ENCODE peak calls at places on chromosomes 6 and 20, in six cellular contexts. One of them, this sample, is unnamed. For H3K4me1, the result is how much of the 10 kb centered on the place peaks cover.

GRCh38 chr6:43980004-43980795 is 147.1 kb downstream of the MRPL14 start:
- DNase-seq in neuronal stem cell: no peak
- DNase-seq in left lung: no peak
- DNase-seq in naive thymus-derived CD4-positive, alpha-beta T cell: no peak
- DNase-seq in uterus: no peak
- DNase-seq in IMR-90: no peak
- DNase-seq in this sample: no peak

GRCh38 chr20:39429716-39430115 is 467.6 kb downstream of the DHX35 start:
- DNase-seq in naive thymus-derived CD4-positive, alpha-beta T cell: no peak
- DNase-seq in uterus: no peak
- DNase-seq in IMR-90: no peak
- DNase-seq in neuronal stem cell: no peak
- DNase-seq in left lung: no peak
- DNase-seq in this sample: no peak

GRCh38 chr6:32152414-32153251 is 894 bp upstream of the PRRT1 start:
- DNase-seq in uterus: peak
- DNase-seq in IMR-90: peak
- DNase-seq in naive thymus-derived CD4-positive, alpha-beta T cell: no peak
- DNase-seq in neuronal stem cell: no peak
- DNase-seq in left lung: no peak
- DNase-seq in this sample: no peak

GRCh38 chr6:17714879-17715860 is 8.4 kb upstream of the NUP153 start:
- DNase-seq in uterus: peak
- DNase-seq in left lung: no peak
- DNase-seq in naive thymus-derived CD4-positive, alpha-beta T cell: no peak
- DNase-seq in neuronal stem cell: no peak
- DNase-seq in IMR-90: peak
- DNase-seq in this sample: no peak

GRCh38 chr20:9807176-9807575 is 31.7 kb downstream of the PAK5 start:
- DNase-seq in uterus: no peak
- DNase-seq in neuronal stem cell: no peak
- DNase-seq in IMR-90: no peak
- DNase-seq in naive thymus-derived CD4-positive, alpha-beta T cell: no peak
- DNase-seq in left lung: no peak
- DNase-seq in this sample: no peak

GRCh38 chr6:149366237-149366921 is 33.7 kb upstream of the SUMO4 start:
- DNase-seq in neuronal stem cell: no peak
- DNase-seq in IMR-90: no peak
- DNase-seq in uterus: no peak
- DNase-seq in naive thymus-derived CD4-positive, alpha-beta T cell: peak
- DNase-seq in left lung: no peak
- DNase-seq in this sample: no peak

GRCh38 chr20:16107172-16107870 is 465.9 kb downstream of the KIF16B start:
- DNase-seq in left lung: no peak
- DNase-seq in neuronal stem cell: no peak
- DNase-seq in uterus: no peak
- DNase-seq in IMR-90: no peak
- DNase-seq in naive thymus-derived CD4-positive, alpha-beta T cell: no peak
- DNase-seq in this sample: no peak

GRCh38 chr6:9250852-9251251 is 815.5 kb upstream of the SLC35B3 start:
- DNase-seq in uterus: no peak
- DNase-seq in naive thymus-derived CD4-positive, alpha-beta T cell: no peak
- DNase-seq in IMR-90: peak
- DNase-seq in left lung: no peak
- DNase-seq in neuronal stem cell: peak
- DNase-seq in this sample: no peak

GRCh38 chr20:58135441-58136170 is 92.8 kb downstream of the ANKRD60 start:
- DNase-seq in uterus: peak
- DNase-seq in neuronal stem cell: no peak
- DNase-seq in left lung: no peak
- DNase-seq in naive thymus-derived CD4-positive, alpha-beta T cell: no peak
- DNase-seq in IMR-90: no peak
- DNase-seq in this sample: no peak

GRCh38 chr20:62347445-62347844 is 19.7 kb downstream of the LAMA5 start:
- DNase-seq in uterus: no peak
- DNase-seq in left lung: peak
- DNase-seq in naive thymus-derived CD4-positive, alpha-beta T cell: no peak
- DNase-seq in IMR-90: no peak
- DNase-seq in neuronal stem cell: no peak
- DNase-seq in this sample: no peak

GRCh38 chr20:49846206-49846807 is 33.7 kb downstream of the SLC9A8 start:
- DNase-seq in left lung: no peak
- DNase-seq in IMR-90: peak
- DNase-seq in uterus: peak
- DNase-seq in neuronal stem cell: peak
- DNase-seq in naive thymus-derived CD4-positive, alpha-beta T cell: peak
- DNase-seq in this sample: no peak

GRCh38 chr6:87068804-87069203 is 26.1 kb downstream of the CGA start:
- DNase-seq in neuronal stem cell: no peak
- DNase-seq in naive thymus-derived CD4-positive, alpha-beta T cell: no peak
- DNase-seq in IMR-90: no peak
- DNase-seq in uterus: no peak
- DNase-seq in left lung: no peak
- DNase-seq in this sample: no peak

GRCh38 chr20:24790746-24791283 is 158.3 kb upstream of the CST7 start:
- DNase-seq in uterus: no peak
- DNase-seq in neuronal stem cell: no peak
- DNase-seq in naive thymus-derived CD4-positive, alpha-beta T cell: no peak
- DNase-seq in IMR-90: no peak
- DNase-seq in left lung: no peak
- DNase-seq in this sample: no peak

DNA sequence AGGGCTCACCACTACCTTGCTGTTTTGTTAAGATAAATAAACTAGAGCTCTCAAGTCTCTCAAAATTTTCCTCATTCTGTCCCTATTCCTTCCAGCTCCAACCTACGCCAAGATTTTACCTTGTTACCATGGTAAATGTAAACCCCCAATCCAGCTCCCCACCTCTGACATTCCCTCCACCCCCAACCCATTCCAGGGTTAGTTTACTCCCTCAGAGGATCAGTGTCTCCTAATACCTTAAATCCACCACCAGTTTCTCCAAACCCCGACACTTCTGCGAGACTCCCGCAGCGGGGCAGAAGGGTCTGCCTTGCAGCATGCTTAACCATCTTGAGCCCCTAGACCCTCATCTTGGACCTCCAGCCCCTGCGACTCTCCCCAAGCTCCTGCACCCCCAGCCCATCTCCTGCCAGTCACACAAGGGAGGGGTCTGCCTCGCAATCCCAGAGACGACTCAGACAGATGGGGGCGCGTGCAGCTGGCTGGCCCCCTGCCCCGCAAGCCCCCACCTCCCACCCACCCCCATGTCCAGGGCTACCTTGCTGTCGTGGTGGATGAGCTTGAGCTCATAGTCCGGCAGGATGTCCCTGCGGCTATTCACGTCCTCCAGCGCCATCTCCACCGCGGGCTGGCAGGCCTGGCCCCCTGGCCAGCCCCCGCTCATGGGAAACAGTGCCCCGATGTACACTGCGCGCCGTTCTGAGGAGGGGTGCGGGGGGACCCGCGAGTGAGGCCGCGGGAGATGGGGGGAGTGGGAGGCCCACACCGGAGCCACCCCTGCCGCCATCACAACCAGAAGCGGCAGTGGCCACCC is 5.8 kb downstream of the GABBR1 start:
- DNase-seq in IMR-90: no peak
- DNase-seq in naive thymus-derived CD4-positive, alpha-beta T cell: no peak
- DNase-seq in uterus: peak
- DNase-seq in neuronal stem cell: no peak
- DNase-seq in left lung: peak
- DNase-seq in this sample: no peak
- H3K4me1 ChIP-seq in IMR-90: under half
- H3K4me1 ChIP-seq in naive thymus-derived CD4-positive, alpha-beta T cell: under half
- H3K4me1 ChIP-seq in uterus: under half
- H3K4me1 ChIP-seq in neuronal stem cell: half or more
- H3K4me1 ChIP-seq in left lung: half or more
- H3K4me1 ChIP-seq in this sample: under half

DNA sequence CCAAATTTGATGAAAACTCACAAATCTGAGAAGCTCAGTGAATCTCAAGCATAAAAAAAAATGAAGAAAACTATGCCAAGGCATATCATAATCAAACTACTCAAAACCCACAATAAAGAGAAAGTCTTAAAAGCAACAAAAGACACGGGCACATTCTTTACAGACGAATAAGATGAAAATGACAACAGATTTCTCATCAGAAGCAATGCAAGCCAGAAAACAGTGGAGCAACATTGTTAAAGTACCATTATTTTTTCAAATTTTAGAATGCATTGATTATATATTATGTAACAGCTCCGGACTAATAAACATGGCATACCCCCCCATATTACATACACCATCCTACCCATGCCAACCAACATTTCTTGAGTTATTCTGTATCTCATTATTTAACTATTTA is 55.3 kb upstream of the INSM1 start:
- DNase-seq in IMR-90: no peak
- DNase-seq in neuronal stem cell: no peak
- DNase-seq in naive thymus-derived CD4-positive, alpha-beta T cell: no peak
- DNase-seq in left lung: no peak
- DNase-seq in uterus: no peak
- DNase-seq in this sample: no peak
- H3K4me1 ChIP-seq in IMR-90: under half
- H3K4me1 ChIP-seq in neuronal stem cell: under half
- H3K4me1 ChIP-seq in naive thymus-derived CD4-positive, alpha-beta T cell: under half
- H3K4me1 ChIP-seq in left lung: under half
- H3K4me1 ChIP-seq in uterus: under half
- H3K4me1 ChIP-seq in this sample: under half

DNA sequence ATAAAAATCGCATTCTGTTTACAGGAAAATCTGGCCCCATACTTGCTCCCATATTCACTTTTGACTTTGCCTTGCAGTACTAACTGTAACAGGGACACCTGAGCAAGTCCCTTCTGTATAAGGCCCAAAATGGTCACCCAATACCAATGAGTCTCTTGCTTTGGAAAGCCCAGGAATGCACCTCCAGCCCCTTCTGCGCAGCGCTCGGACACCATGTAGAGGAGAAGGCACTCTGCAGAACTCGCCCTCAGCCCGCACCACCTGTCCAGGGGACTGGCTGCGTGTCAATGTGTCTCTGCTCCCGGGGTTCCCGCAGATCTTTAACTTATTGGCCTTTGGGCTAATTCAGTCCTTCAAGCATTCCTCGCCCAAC is 746 bp upstream of the PRND start:
- DNase-seq in neuronal stem cell: no peak
- DNase-seq in naive thymus-derived CD4-positive, alpha-beta T cell: no peak
- DNase-seq in left lung: no peak
- DNase-seq in uterus: peak
- DNase-seq in IMR-90: no peak
- DNase-seq in this sample: no peak
- H3K4me1 ChIP-seq in neuronal stem cell: under half
- H3K4me1 ChIP-seq in naive thymus-derived CD4-positive, alpha-beta T cell: under half
- H3K4me1 ChIP-seq in left lung: under half
- H3K4me1 ChIP-seq in uterus: under half
- H3K4me1 ChIP-seq in IMR-90: under half
- H3K4me1 ChIP-seq in this sample: under half

GRCh38 chr6:40998661-40999060 is 40.4 kb downstream of the UNC5CL start:
- DNase-seq in neuronal stem cell: no peak
- DNase-seq in naive thymus-derived CD4-positive, alpha-beta T cell: no peak
- DNase-seq in left lung: no peak
- DNase-seq in IMR-90: no peak
- DNase-seq in uterus: no peak
- DNase-seq in this sample: no peak
- H3K4me1 ChIP-seq in neuronal stem cell: under half
- H3K4me1 ChIP-seq in naive thymus-derived CD4-positive, alpha-beta T cell: under half
- H3K4me1 ChIP-seq in left lung: under half
- H3K4me1 ChIP-seq in IMR-90: under half
- H3K4me1 ChIP-seq in uterus: under half
- H3K4me1 ChIP-seq in this sample: under half

GRCh38 chr6:142376115-142376514 is 74.3 kb downstream of the ADGRG6 start:
- DNase-seq in left lung: no peak
- DNase-seq in naive thymus-derived CD4-positive, alpha-beta T cell: no peak
- DNase-seq in IMR-90: no peak
- DNase-seq in neuronal stem cell: no peak
- DNase-seq in uterus: no peak
- DNase-seq in this sample: no peak
- H3K4me1 ChIP-seq in left lung: under half
- H3K4me1 ChIP-seq in naive thymus-derived CD4-positive, alpha-beta T cell: under half
- H3K4me1 ChIP-seq in IMR-90: under half
- H3K4me1 ChIP-seq in neuronal stem cell: under half
- H3K4me1 ChIP-seq in uterus: under half
- H3K4me1 ChIP-seq in this sample: under half

GRCh38 chr6:108574457-108575149 is 13.9 kb downstream of the FOXO3 start:
- DNase-seq in neuronal stem cell: no peak
- DNase-seq in left lung: no peak
- DNase-seq in uterus: no peak
- DNase-seq in IMR-90: no peak
- DNase-seq in naive thymus-derived CD4-positive, alpha-beta T cell: no peak
- DNase-seq in this sample: no peak
- H3K4me1 ChIP-seq in neuronal stem cell: under half
- H3K4me1 ChIP-seq in left lung: half or more
- H3K4me1 ChIP-seq in uterus: under half
- H3K4me1 ChIP-seq in IMR-90: under half
- H3K4me1 ChIP-seq in naive thymus-derived CD4-positive, alpha-beta T cell: under half
- H3K4me1 ChIP-seq in this sample: half or more